ENCODE peak calls at places on chromosomes 1 and 21, in six cellular contexts. C is NCI-H345; K is astrocyte of the spinal cord; G is mesothelial cell of epicardium; X is stimulated activated CD8-positive, alpha-beta memory T cell treated with anti-CD3 and anti-CD28 coated beads, Interleukin-7, amount 100 ng/mL, for 24 hours; I is H9. Y is an unnamed sample.

GRCh38 chr1:212138441-212138840 is 102.9 kb downstream of the DTL start:
- DNase-seq in I (no peak), G (no peak), X (no peak), C (no peak), K (no peak), Y (peak)

GRCh38 chr21:44871576-44872265 is 1.8 kb downstream of the PTTG1IP start:
- DNase-seq in G (no peak), K (peak), X (no peak), C (no peak), I (no peak), Y (peak)

GRCh38 chr1:159204071-159204790 is 444 bp upstream of the ACKR1 start:
- DNase-seq in X (no peak), I (no peak), C (no peak), K (no peak), G (no peak), Y (no peak)

GRCh38 chr1:23557471-23558124 is 1.7 kb downstream of the ID3 start:
- DNase-seq in I (no peak), G (no peak), X (no peak), C (no peak), K (peak), Y (no peak)

GRCh38 chr1:244118087-244118761 is 67.1 kb downstream of the ZBTB18 start:
- DNase-seq in C (no peak), G (no peak), K (no peak), I (no peak), X (no peak), Y (peak)

GRCh38 chr1:50742523-50742922 is 217.5 kb downstream of the FAF1 start:
- DNase-seq in G (no peak), K (no peak), C (no peak), X (no peak), I (no peak), Y (peak)

GRCh38 chr1:245263701-245264100 is 108.9 kb downstream of the KIF26B start:
- DNase-seq in I (no peak), C (no peak), X (no peak), G (no peak), K (no peak), Y (no peak)

GRCh38 chr1:113654883-113655282 is 104.4 kb downstream of the PHTF1 start:
- DNase-seq in G (no peak), C (no peak), X (no peak), I (no peak), K (no peak), Y (no peak)

GRCh38 chr1:85818371-85818770 is 110.1 kb upstream of the ZNHIT6 start:
- DNase-seq in I (no peak), G (no peak), C (no peak), X (no peak), K (peak), Y (peak)

Y was measured in renal cortical epithelial cell.